ENCODE peak calls at places on chromosomes 11 and 22, in seven cellular contexts. B, H, X, F, U, R and K are unnamed samples.

GRCh38 chr11:2791521-2792375 is 92.0 kb upstream of the KCNQ1OT1 start:
- DNase-seq in F (peak), H (peak), R (peak), B (peak), X (no peak), U (peak), K (no peak)

GRCh38 chr11:134125507-134125906 is 56.6 kb downstream of the JAM3 start:
- DNase-seq in F (no peak), R (no peak), X (no peak), H (no peak), B (no peak), U (no peak), K (no peak)

GRCh38 chr11:93861808-93862207 is 11.4 kb upstream of the VSTM5 start:
- DNase-seq in H (no peak), X (no peak), F (no peak), R (no peak), U (peak), B (no peak), K (no peak)

GRCh38 chr11:73570415-73571114 is 27.3 kb downstream of the FAM168A start:
- DNase-seq in U (no peak), R (no peak), B (no peak), H (no peak), F (no peak), X (peak), K (no peak)

GRCh38 chr11:10012068-10012467 is 282.0 kb downstream of the SBF2 start:
- DNase-seq in X (no peak), H (no peak), F (no peak), R (no peak), B (no peak), U (no peak), K (no peak)

GRCh38 chr11:11513438-11513837 is 108.4 kb downstream of the GALNT18 start:
- DNase-seq in B (no peak), H (no peak), X (no peak), U (no peak), F (no peak), R (no peak), K (no peak)

GRCh38 chr22:24772493-24773220 is 1.9 kb downstream of the PIWIL3 start:
- DNase-seq in H (no peak), F (peak), B (no peak), R (no peak), U (no peak), X (peak), K (no peak)

GRCh38 chr11:121595717-121596156 is 143.0 kb upstream of the SORL1-AS1 start:
- DNase-seq in F (no peak), B (no peak), H (no peak), X (peak), U (no peak), R (no peak), K (no peak)

GRCh38 chr22:42172385-42173172 is 42.0 kb upstream of the CYP2D6 start:
- DNase-seq in U (no peak), X (peak), B (no peak), R (no peak), H (no peak), F (no peak), K (no peak)

GRCh38 chr11:19742595-19743292 is 30.1 kb downstream of the NAV2 start:
- DNase-seq in X (peak), H (peak), B (peak), R (peak), F (peak), U (peak), K (peak)

GRCh38 chr11:68454767-68455166 is 5.8 kb upstream of the PPP6R3 start:
- DNase-seq in X (no peak), R (peak), F (peak), B (no peak), H (no peak), U (no peak), K (no peak)

GRCh38 chr11:134332189-134332631 is 422 bp downstream of the GLB1L2 start:
- DNase-seq in R (peak), F (peak), B (no peak), U (no peak), X (no peak), H (no peak), K (no peak)

GRCh38 chr22:31857247-31857646 is 87.1 kb upstream of the YWHAH start:
- DNase-seq in B (no peak), H (no peak), X (no peak), F (peak), R (no peak), U (no peak), K (no peak)

GRCh38 chr22:36277482-36278291 is 24.8 kb downstream of the APOL1 start:
- DNase-seq in F (peak), H (no peak), B (no peak), R (peak), X (peak), U (peak), K (peak)

GRCh38 chr11:72899238-72899637 is 85.0 kb downstream of the ATG16L2 start:
- DNase-seq in F (no peak), X (no peak), B (no peak), R (no peak), U (no peak), H (no peak), K (no peak)

GRCh38 chr11:69398529-69399492 is 82.7 kb upstream of the LINC01488 start:
- DNase-seq in B (peak), H (no peak), R (peak), F (peak), U (no peak), X (no peak), K (no peak)

GRCh38 chr11:36151933-36152580 is 137.2 kb downstream of the COMMD9 start:
- DNase-seq in B (no peak), F (no peak), U (no peak), X (no peak), H (no peak), R (no peak), K (no peak)

GRCh38 chr11:106070606-106071005 is 6.5 kb downstream of the KBTBD3 start:
- DNase-seq in U (no peak), B (no peak), R (no peak), X (no peak), H (no peak), F (no peak), K (no peak)

GRCh38 chr11:42498971-42499370 is 812.8 kb upstream of the API5 start:
- DNase-seq in X (no peak), H (no peak), R (no peak), B (no peak), F (no peak), U (no peak), K (no peak)

GRCh38 chr22:32576553-32577255 is 102.1 kb downstream of the FBXO7 start:
- DNase-seq in R (no peak), F (no peak), B (no peak), H (no peak), X (no peak), U (no peak), K (no peak)

GRCh38 chr22:33909075-33909458 is 11.2 kb downstream of the LARGE1 start:
- DNase-seq in R (no peak), F (no peak), B (no peak), H (no peak), X (peak), U (no peak), K (no peak)

GRCh38 chr22:39512026-39512425 is 8.3 kb upstream of the ATF4 start:
- DNase-seq in B (peak), H (no peak), X (no peak), F (no peak), R (no peak), U (no peak), K (no peak)

GRCh38 chr11:3108183-3108721 is 51.0 kb upstream of the CARS1 start:
- DNase-seq in F (no peak), B (peak), H (no peak), U (no peak), R (peak), X (no peak), K (no peak)

GRCh38 chr11:11960687-11961086 is 47.7 kb downstream of the DKK3 start:
- DNase-seq in B (no peak), X (no peak), F (no peak), U (no peak), H (no peak), R (no peak), K (no peak)

GRCh38 chr11:122663764-122664163 is 8.2 kb downstream of the UBASH3B start:
- DNase-seq in X (no peak), F (no peak), H (no peak), U (no peak), R (no peak), B (no peak), K (no peak)

GRCh38 chr11:13045734-13046133 is 36.6 kb downstream of the RASSF10 start:
- DNase-seq in U (no peak), X (no peak), R (no peak), H (no peak), F (no peak), B (no peak), K (no peak)

GRCh38 chr11:13046626-13047570 is 37.8 kb downstream of the RASSF10 start:
- DNase-seq in F (no peak), H (no peak), X (no peak), B (no peak), U (no peak), R (no peak), K (no peak)

GRCh38 chr11:13040969-13041561 is 31.9 kb downstream of the RASSF10 start:
- DNase-seq in B (no peak), R (no peak), H (no peak), F (no peak), U (no peak), X (no peak), K (no peak)

GRCh38 chr11:13043912-13044628 is 35.0 kb downstream of the RASSF10 start:
- DNase-seq in U (no peak), X (no peak), H (no peak), B (no peak), R (no peak), F (no peak), K (no peak)

GRCh38 chr11:13042873-13043338 is 33.8 kb downstream of the RASSF10 start:
- DNase-seq in X (no peak), F (peak), U (no peak), R (no peak), H (no peak), B (no peak), K (no peak)
- TF ChIP-seq CTCF in X (no peak), F (no peak), U (no peak), R (no peak), H (no peak), B (no peak), K (no peak)

GRCh38 chr11:86865436-86865835 is 65.1 kb downstream of the PRSS23 start:
- DNase-seq in H (no peak), U (no peak), F (no peak), B (no peak), R (no peak), X (no peak), K (no peak)

DNA sequence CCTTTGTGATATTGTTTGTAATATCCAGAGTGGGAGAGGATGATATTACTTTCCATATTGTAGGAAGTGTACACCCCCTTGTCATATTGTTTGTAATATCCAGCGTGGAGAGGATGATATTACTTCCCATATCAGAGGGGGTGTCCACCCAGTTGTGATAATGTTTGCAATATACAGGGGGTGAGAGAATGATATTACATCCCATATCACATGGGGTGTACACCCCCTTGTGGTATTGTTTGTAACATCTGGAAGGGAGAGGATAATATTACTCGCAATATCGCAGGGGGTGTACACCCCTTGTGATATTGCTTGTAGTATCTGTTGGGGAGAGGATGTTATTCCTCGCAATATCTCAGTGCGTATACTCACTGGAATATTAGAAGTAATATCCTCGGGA is 61.5 kb downstream of the PRSS23 start:
- DNase-seq in B (no peak), H (no peak), R (no peak), X (no peak), F (no peak), U (no peak), K (no peak)
- TF ChIP-seq CTCF in B (no peak), H (no peak), R (no peak), X (peak), F (no peak), U (no peak), K (no peak)

GRCh38 chr11:8323161-8323935 is 59.7 kb upstream of the LMO1 start:
- DNase-seq in B (no peak), X (no peak), H (no peak), U (no peak), R (peak), F (no peak), K (no peak)

GRCh38 chr11:8317164-8317563 is 53.5 kb upstream of the LMO1 start:
- DNase-seq in H (no peak), R (no peak), U (no peak), F (no peak), B (no peak), X (no peak), K (no peak)

GRCh38 chr11:8315463-8315862 is 51.8 kb upstream of the LMO1 start:
- DNase-seq in R (peak), B (no peak), H (no peak), F (no peak), X (no peak), U (no peak), K (no peak)

GRCh38 chr11:8321876-8322275 is 58.2 kb upstream of the LMO1 start:
- DNase-seq in B (no peak), R (peak), H (no peak), F (no peak), U (no peak), X (no peak), K (no peak)

DNA sequence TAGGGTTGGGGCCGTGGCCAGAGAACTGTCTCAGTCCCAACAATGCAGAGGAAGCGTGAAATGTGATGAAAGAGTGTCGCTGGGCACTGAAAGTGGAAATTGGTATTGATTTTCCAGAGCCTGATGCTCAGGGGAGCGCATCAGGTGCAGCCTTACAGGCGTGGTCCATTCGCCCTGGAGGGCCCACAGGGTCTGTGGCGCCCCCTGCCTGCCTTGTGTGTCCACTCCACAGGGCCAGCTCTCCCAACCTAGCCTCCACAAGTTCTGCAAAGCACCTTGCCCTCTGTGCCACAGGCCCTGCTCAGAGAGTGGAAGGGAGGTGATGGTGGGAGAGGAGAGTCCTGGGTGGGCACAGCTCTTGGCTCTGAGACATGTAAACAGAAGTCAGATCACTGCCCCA is 54.9 kb upstream of the LMO1 start:
- DNase-seq in B (no peak), R (peak), X (no peak), F (peak), H (no peak), U (no peak), K (no peak)
- TF ChIP-seq CTCF in B (no peak), R (no peak), X (peak), F (peak), H (no peak), U (peak), K (peak)

GRCh38 chr22:47626428-47627390 is 864.3 kb downstream of the TBC1D22A start:
- DNase-seq in H (no peak), U (no peak), B (no peak), R (no peak), F (no peak), X (no peak), K (no peak)
- TF ChIP-seq CTCF in H (no peak), U (no peak), B (no peak), R (no peak), F (no peak), X (no peak), K (no peak)

GRCh38 chr22:49619301-49619700 is 208.4 kb downstream of the BRD1 start:
- DNase-seq in R (peak), F (no peak), H (no peak), X (no peak), B (peak), U (peak), K (no peak)

GRCh38 chr22:49620003-49620556 is 207.6 kb downstream of the BRD1 start:
- DNase-seq in X (no peak), H (no peak), B (peak), R (peak), U (peak), F (no peak), K (no peak)

GRCh38 chr22:49617264-49617663 is 210.4 kb downstream of the BRD1 start:
- DNase-seq in F (no peak), R (no peak), H (no peak), U (peak), X (no peak), B (no peak), K (no peak)

GRCh38 chr22:49617866-49618688 is 209.6 kb downstream of the BRD1 start:
- DNase-seq in B (peak), X (no peak), U (peak), R (peak), F (no peak), H (no peak), K (no peak)

DNA sequence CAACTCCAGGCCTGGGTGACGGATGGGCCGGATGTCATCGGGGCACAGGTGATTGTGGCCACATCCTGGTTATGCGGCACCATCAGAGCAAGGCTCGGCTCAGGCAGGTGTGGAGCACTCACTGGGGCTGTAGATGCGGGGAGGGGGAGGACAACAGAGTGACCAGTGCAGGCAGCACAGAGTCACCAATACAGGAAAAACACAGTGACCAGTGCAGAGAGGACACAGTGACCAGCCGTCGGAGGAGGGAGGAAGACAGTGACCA is 209.1 kb downstream of the BRD1 start:
- DNase-seq in U (peak), R (peak), B (no peak), X (no peak), H (no peak), F (no peak), K (no peak)
- TF ChIP-seq CTCF in U (no peak), R (no peak), B (no peak), X (no peak), H (no peak), F (no peak), K (no peak)

DNA sequence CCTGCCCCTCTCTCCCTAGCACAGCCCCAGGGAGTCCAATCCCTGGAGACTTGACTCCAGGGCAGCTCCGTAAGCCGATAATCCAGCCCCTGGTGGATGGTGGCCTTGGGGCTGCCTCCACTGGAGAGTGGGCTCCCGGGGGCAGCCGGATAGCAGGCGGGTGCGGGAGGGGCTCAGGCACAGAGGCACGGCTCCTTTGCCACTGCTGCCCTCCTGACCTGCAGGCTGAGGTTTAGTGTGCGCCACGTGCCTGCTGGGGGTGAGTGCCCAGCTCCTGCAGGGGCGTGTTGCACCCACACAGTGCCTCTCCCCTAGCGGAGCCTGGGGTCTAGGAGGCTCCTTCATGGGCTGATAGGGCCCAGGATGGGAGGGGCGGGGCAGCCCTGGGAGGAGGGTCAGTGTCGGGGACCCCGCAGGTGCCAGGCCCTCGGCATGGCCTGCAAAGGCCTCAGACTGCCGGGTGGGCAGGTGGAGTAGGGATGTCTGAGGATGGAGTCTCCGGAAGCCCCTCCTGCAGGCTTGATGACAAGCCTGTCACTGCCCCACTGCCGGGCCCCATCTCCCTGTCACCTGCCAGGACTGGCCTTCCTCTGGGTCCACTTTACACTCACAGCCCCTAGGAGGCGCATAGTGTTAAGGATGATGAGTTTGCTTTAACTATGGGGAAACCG is 5.6 kb downstream of the DUSP8 start:
- DNase-seq in H (no peak), R (peak), X (no peak), U (no peak), B (peak), F (no peak), K (no peak)
- TF ChIP-seq CTCF in H (no peak), R (no peak), X (peak), U (no peak), B (no peak), F (peak), K (no peak)

DNA sequence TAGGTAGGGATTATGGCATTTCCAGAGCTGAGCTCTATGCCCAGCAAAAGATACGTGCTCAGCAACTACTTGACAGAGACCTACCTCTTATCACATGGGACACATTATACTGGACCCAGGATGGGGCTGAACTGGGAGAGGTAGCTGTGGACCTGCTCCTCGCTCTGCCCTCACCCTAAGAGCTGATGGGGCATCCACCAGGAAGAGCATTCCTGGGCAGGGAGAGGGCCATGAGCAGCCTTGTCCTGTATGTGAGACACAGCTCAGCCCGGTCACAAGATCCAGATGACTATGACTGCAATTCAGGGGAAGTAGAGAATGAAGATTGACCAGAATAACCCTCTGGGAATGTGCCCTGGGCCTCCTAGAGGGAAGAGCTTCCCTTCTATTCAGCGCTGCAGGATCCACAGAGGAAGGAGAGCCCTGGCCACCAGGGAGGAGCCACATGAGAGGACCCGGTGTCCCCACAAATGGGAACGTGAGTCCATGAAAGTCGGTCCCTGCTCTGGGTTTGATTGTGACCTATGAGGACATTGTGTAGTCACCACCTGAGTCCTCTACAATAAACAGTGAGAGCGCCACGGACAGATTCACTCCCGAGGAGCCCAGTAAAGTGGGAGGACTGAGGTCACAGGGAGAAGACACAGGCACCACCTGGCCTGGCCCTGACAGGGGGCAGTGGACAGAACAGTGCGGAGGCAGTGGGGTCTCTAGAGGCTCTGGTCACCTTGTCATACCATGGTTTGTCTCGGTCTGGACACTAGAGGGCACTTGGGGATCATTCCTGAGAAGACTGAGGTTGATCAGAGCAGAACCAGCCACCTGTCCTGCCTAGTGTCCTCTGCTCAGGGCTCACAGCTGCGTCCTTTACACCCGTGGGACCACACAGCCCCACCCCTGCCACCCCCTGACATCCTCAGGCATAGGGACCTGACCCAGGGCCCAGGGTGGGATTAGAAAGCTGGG is 99.5 kb downstream of the ZNF280B start:
- DNase-seq in H (no peak), U (no peak), B (no peak), F (peak), R (no peak), X (no peak), K (peak)
- TF ChIP-seq CTCF in H (no peak), U (peak), B (peak), F (peak), R (no peak), X (peak), K (peak)